ENCODE peak calls at places on chromosome X, in ten cellular contexts. One of them, this sample, is unnamed.

GRCh38 chrX:9494806-9495205 is 29.9 kb downstream of the TBL1X start:
- DNase-seq in mesendoderm: peak
- DNase-seq in lung: no peak
- DNase-seq in CD4-positive, CD25-positive, alpha-beta regulatory T cell: no peak
- DNase-seq in A673: no peak
- DNase-seq in right lobe of liver: no peak
- DNase-seq in colonic mucosa: no peak
- DNase-seq in tibial artery: no peak
- DNase-seq in PC-3: no peak
- DNase-seq in Jurkat, Clone E6-1: no peak
- DNase-seq in this sample: no peak

GRCh38 chrX:70001269-70001668 is 48.5 kb downstream of the AWAT2 start:
- DNase-seq in CD4-positive, CD25-positive, alpha-beta regulatory T cell: no peak
- DNase-seq in PC-3: no peak
- DNase-seq in Jurkat, Clone E6-1: no peak
- DNase-seq in lung: no peak
- DNase-seq in tibial artery: no peak
- DNase-seq in colonic mucosa: no peak
- DNase-seq in right lobe of liver: no peak
- DNase-seq in mesendoderm: no peak
- DNase-seq in A673: no peak
- DNase-seq in this sample: no peak

GRCh38 chrX:56498756-56499155 is 64.7 kb upstream of the UBQLN2 start:
- DNase-seq in A673: no peak
- DNase-seq in right lobe of liver: no peak
- DNase-seq in mesendoderm: peak
- DNase-seq in Jurkat, Clone E6-1: no peak
- DNase-seq in PC-3: peak
- DNase-seq in tibial artery: no peak
- DNase-seq in lung: no peak
- DNase-seq in CD4-positive, CD25-positive, alpha-beta regulatory T cell: no peak
- DNase-seq in colonic mucosa: no peak
- DNase-seq in this sample: no peak

GRCh38 chrX:52556741-52557140 is 39.9 kb upstream of the XAGE1B start:
- DNase-seq in A673: no peak
- DNase-seq in CD4-positive, CD25-positive, alpha-beta regulatory T cell: no peak
- DNase-seq in right lobe of liver: no peak
- DNase-seq in Jurkat, Clone E6-1: no peak
- DNase-seq in PC-3: no peak
- DNase-seq in colonic mucosa: no peak
- DNase-seq in tibial artery: no peak
- DNase-seq in mesendoderm: no peak
- DNase-seq in lung: no peak
- DNase-seq in this sample: no peak

GRCh38 chrX:70253377-70254062 is 6.5 kb downstream of the P2RY4 start:
- DNase-seq in tibial artery: no peak
- DNase-seq in PC-3: peak
- DNase-seq in CD4-positive, CD25-positive, alpha-beta regulatory T cell: no peak
- DNase-seq in Jurkat, Clone E6-1: no peak
- DNase-seq in colonic mucosa: no peak
- DNase-seq in mesendoderm: peak
- DNase-seq in right lobe of liver: no peak
- DNase-seq in A673: no peak
- DNase-seq in lung: no peak
- DNase-seq in this sample: no peak

GRCh38 chrX:19627533-19627932 is 112.2 kb upstream of the MAP3K15 start:
- DNase-seq in A673: no peak
- DNase-seq in lung: no peak
- DNase-seq in mesendoderm: no peak
- DNase-seq in CD4-positive, CD25-positive, alpha-beta regulatory T cell: no peak
- DNase-seq in tibial artery: no peak
- DNase-seq in Jurkat, Clone E6-1: no peak
- DNase-seq in colonic mucosa: no peak
- DNase-seq in right lobe of liver: no peak
- DNase-seq in PC-3: peak
- DNase-seq in this sample: no peak

GRCh38 chrX:154300815-154301214 is 5.2 kb downstream of the TKTL1 start:
- DNase-seq in Jurkat, Clone E6-1: no peak
- DNase-seq in mesendoderm: no peak
- DNase-seq in tibial artery: no peak
- DNase-seq in PC-3: no peak
- DNase-seq in colonic mucosa: no peak
- DNase-seq in CD4-positive, CD25-positive, alpha-beta regulatory T cell: no peak
- DNase-seq in A673: no peak
- DNase-seq in lung: no peak
- DNase-seq in right lobe of liver: peak
- DNase-seq in this sample: no peak

GRCh38 chrX:71671043-71671829 is 3.9 kb downstream of the LOC101059915 start:
- DNase-seq in Jurkat, Clone E6-1: peak
- DNase-seq in tibial artery: no peak
- DNase-seq in lung: no peak
- DNase-seq in mesendoderm: no peak
- DNase-seq in A673: no peak
- DNase-seq in right lobe of liver: no peak
- DNase-seq in CD4-positive, CD25-positive, alpha-beta regulatory T cell: no peak
- DNase-seq in PC-3: peak
- DNase-seq in colonic mucosa: no peak
- DNase-seq in this sample: no peak

GRCh38 chrX:45479835-45480422 is 279.3 kb upstream of the DIPK2B start:
- DNase-seq in right lobe of liver: no peak
- DNase-seq in PC-3: peak
- DNase-seq in lung: no peak
- DNase-seq in A673: no peak
- DNase-seq in Jurkat, Clone E6-1: no peak
- DNase-seq in CD4-positive, CD25-positive, alpha-beta regulatory T cell: no peak
- DNase-seq in tibial artery: no peak
- DNase-seq in colonic mucosa: no peak
- DNase-seq in mesendoderm: peak
- DNase-seq in this sample: no peak

GRCh38 chrX:106286053-106286650 is 118.0 kb downstream of the PWWP3B start:
- DNase-seq in right lobe of liver: no peak
- DNase-seq in Jurkat, Clone E6-1: no peak
- DNase-seq in A673: no peak
- DNase-seq in mesendoderm: peak
- DNase-seq in colonic mucosa: no peak
- DNase-seq in lung: no peak
- DNase-seq in PC-3: peak
- DNase-seq in tibial artery: no peak
- DNase-seq in CD4-positive, CD25-positive, alpha-beta regulatory T cell: no peak
- DNase-seq in this sample: no peak

GRCh38 chrX:45903781-45904201 is 641.4 kb downstream of the ZNF674 start:
- DNase-seq in CD4-positive, CD25-positive, alpha-beta regulatory T cell: no peak
- DNase-seq in tibial artery: no peak
- DNase-seq in A673: no peak
- DNase-seq in mesendoderm: peak
- DNase-seq in lung: no peak
- DNase-seq in colonic mucosa: no peak
- DNase-seq in right lobe of liver: no peak
- DNase-seq in PC-3: peak
- DNase-seq in Jurkat, Clone E6-1: peak
- DNase-seq in this sample: no peak

GRCh38 chrX:105114554-105115130 is 105.9 kb downstream of the TEX13A start:
- DNase-seq in CD4-positive, CD25-positive, alpha-beta regulatory T cell: no peak
- DNase-seq in colonic mucosa: no peak
- DNase-seq in right lobe of liver: no peak
- DNase-seq in Jurkat, Clone E6-1: no peak
- DNase-seq in lung: no peak
- DNase-seq in mesendoderm: no peak
- DNase-seq in tibial artery: no peak
- DNase-seq in A673: no peak
- DNase-seq in PC-3: peak
- DNase-seq in this sample: no peak

GRCh38 chrX:111823068-111823467 is 52.9 kb upstream of the TRPC5OS start:
- DNase-seq in CD4-positive, CD25-positive, alpha-beta regulatory T cell: no peak
- DNase-seq in Jurkat, Clone E6-1: no peak
- DNase-seq in colonic mucosa: no peak
- DNase-seq in lung: no peak
- DNase-seq in mesendoderm: peak
- DNase-seq in right lobe of liver: no peak
- DNase-seq in tibial artery: no peak
- DNase-seq in PC-3: peak
- DNase-seq in A673: peak
- DNase-seq in this sample: no peak

DNA sequence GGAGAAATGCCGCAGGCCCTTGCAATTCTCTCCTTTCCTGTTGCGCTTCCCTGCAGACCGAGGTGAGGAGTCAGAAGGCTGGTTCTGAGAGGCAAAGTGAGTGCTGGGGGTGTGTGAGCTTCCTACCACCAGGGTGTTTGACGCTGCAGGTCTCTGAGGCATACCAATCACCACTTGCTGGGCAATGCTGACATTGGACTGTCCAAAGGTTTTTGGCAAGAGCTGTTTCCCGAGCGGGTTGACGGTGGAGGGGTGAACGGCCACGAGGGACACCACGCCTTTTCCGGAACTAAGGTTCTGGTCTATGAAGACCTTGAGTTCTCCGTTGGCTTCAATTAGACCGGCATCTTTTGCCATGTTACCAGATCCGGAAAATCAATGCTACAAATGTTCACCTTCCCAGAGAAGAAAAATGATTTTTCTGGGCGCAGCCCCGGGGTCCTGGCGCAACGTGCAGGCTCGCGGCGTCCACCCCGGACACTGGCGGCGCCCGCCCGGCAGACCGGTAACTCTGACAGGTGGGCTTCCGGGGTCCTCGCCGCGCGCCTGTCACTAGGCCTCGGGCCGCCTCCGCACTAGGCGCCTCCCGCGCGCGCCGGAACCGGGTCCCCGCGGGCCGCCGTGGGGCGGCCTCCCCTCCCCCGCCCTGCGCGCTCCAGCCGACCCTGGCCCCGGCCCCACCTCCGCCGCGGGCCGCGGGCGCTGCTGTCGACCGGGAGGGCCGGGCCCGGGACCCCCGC is 44.9 kb upstream of the FAM47C start:
- DNase-seq in right lobe of liver: peak
- DNase-seq in colonic mucosa: no peak
- DNase-seq in A673: no peak
- DNase-seq in lung: no peak
- DNase-seq in CD4-positive, CD25-positive, alpha-beta regulatory T cell: no peak
- DNase-seq in Jurkat, Clone E6-1: no peak
- DNase-seq in mesendoderm: peak
- DNase-seq in tibial artery: no peak
- DNase-seq in PC-3: no peak
- DNase-seq in this sample: no peak
- H3K4me3 ChIP-seq in right lobe of liver: peak
- H3K4me3 ChIP-seq in colonic mucosa: no peak
- H3K4me3 ChIP-seq in A673: no peak
- H3K4me3 ChIP-seq in lung: peak
- H3K4me3 ChIP-seq in CD4-positive, CD25-positive, alpha-beta regulatory T cell: no peak
- H3K4me3 ChIP-seq in Jurkat, Clone E6-1: no peak
- H3K4me3 ChIP-seq in mesendoderm: no peak
- H3K4me3 ChIP-seq in tibial artery: no peak
- H3K4me3 ChIP-seq in PC-3: no peak
- H3K4me3 ChIP-seq in this sample: no peak

DNA sequence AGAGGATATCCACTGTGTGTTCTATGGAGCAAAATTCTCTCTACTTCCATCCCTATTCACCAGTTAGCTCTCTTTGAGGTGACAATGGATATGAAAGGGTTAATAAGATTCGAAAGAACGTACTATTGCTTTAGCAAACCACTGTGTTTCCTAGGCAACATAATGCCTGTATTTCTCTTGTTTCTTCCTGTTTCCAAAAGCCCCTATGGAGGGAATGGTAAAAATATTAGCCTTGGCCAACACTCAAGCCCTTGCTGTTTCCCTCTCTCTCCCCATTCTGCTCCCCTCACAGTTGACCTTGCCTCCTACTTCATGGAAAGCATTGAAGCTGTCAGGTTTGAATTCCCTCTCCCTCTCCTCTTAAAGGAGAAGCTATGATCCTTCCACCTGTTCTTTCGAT is 9.7 kb upstream of the PGRMC1 start:
- DNase-seq in colonic mucosa: no peak
- DNase-seq in A673: no peak
- DNase-seq in CD4-positive, CD25-positive, alpha-beta regulatory T cell: no peak
- DNase-seq in tibial artery: no peak
- DNase-seq in PC-3: no peak
- DNase-seq in mesendoderm: no peak
- DNase-seq in right lobe of liver: no peak
- DNase-seq in Jurkat, Clone E6-1: no peak
- DNase-seq in lung: no peak
- DNase-seq in this sample: no peak
- H3K4me3 ChIP-seq in colonic mucosa: no peak
- H3K4me3 ChIP-seq in A673: no peak
- H3K4me3 ChIP-seq in CD4-positive, CD25-positive, alpha-beta regulatory T cell: no peak
- H3K4me3 ChIP-seq in tibial artery: no peak
- H3K4me3 ChIP-seq in PC-3: no peak
- H3K4me3 ChIP-seq in mesendoderm: no peak
- H3K4me3 ChIP-seq in right lobe of liver: no peak
- H3K4me3 ChIP-seq in Jurkat, Clone E6-1: no peak
- H3K4me3 ChIP-seq in lung: no peak
- H3K4me3 ChIP-seq in this sample: no peak

DNA sequence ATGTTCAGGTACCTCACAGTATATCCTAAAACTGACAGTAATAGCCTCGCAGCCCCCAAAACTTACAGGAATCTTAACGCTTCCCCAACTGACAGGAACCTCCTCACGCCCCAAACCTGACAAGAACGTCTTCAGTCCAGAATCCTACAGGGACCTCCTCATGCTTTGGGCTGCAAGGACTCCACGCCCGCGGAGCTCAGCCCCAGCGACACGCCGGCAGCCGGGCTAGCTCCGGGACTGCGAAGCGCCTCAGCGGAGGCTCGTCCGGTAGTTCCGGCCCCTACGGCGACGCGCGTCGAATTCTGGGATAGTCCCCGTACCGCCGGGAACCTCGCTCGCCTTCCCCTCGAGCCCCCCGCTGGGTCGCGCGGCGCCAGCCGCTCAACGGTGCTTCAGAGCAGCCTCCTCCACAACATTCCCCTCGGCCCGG is 562 bp downstream of the PHF8 start:
- DNase-seq in CD4-positive, CD25-positive, alpha-beta regulatory T cell: peak
- DNase-seq in mesendoderm: no peak
- DNase-seq in A673: no peak
- DNase-seq in lung: peak
- DNase-seq in right lobe of liver: no peak
- DNase-seq in tibial artery: no peak
- DNase-seq in PC-3: peak
- DNase-seq in Jurkat, Clone E6-1: no peak
- DNase-seq in colonic mucosa: peak
- DNase-seq in this sample: no peak
- H3K4me3 ChIP-seq in CD4-positive, CD25-positive, alpha-beta regulatory T cell: peak
- H3K4me3 ChIP-seq in mesendoderm: peak
- H3K4me3 ChIP-seq in A673: peak
- H3K4me3 ChIP-seq in lung: peak
- H3K4me3 ChIP-seq in right lobe of liver: peak
- H3K4me3 ChIP-seq in tibial artery: peak
- H3K4me3 ChIP-seq in PC-3: peak
- H3K4me3 ChIP-seq in Jurkat, Clone E6-1: peak
- H3K4me3 ChIP-seq in colonic mucosa: peak
- H3K4me3 ChIP-seq in this sample: peak

GRCh38 chrX:151999813-152000212 is 25.3 kb upstream of the GABRE start:
- DNase-seq in CD4-positive, CD25-positive, alpha-beta regulatory T cell: no peak
- DNase-seq in mesendoderm: no peak
- DNase-seq in A673: no peak
- DNase-seq in Jurkat, Clone E6-1: no peak
- DNase-seq in tibial artery: no peak
- DNase-seq in colonic mucosa: no peak
- DNase-seq in PC-3: no peak
- DNase-seq in lung: no peak
- DNase-seq in right lobe of liver: no peak
- DNase-seq in this sample: no peak

GRCh38 chrX:151997539-151997938 is 23.1 kb upstream of the GABRE start:
- DNase-seq in PC-3: no peak
- DNase-seq in mesendoderm: no peak
- DNase-seq in colonic mucosa: no peak
- DNase-seq in tibial artery: no peak
- DNase-seq in lung: no peak
- DNase-seq in A673: no peak
- DNase-seq in Jurkat, Clone E6-1: no peak
- DNase-seq in right lobe of liver: no peak
- DNase-seq in CD4-positive, CD25-positive, alpha-beta regulatory T cell: no peak
- DNase-seq in this sample: no peak

GRCh38 chrX:151996329-151996728 is 21.9 kb upstream of the GABRE start:
- DNase-seq in mesendoderm: no peak
- DNase-seq in right lobe of liver: no peak
- DNase-seq in Jurkat, Clone E6-1: no peak
- DNase-seq in PC-3: no peak
- DNase-seq in A673: no peak
- DNase-seq in lung: no peak
- DNase-seq in colonic mucosa: no peak
- DNase-seq in tibial artery: no peak
- DNase-seq in CD4-positive, CD25-positive, alpha-beta regulatory T cell: no peak
- DNase-seq in this sample: no peak
- H3K4me3 ChIP-seq in mesendoderm: no peak
- H3K4me3 ChIP-seq in right lobe of liver: no peak
- H3K4me3 ChIP-seq in Jurkat, Clone E6-1: no peak
- H3K4me3 ChIP-seq in PC-3: no peak
- H3K4me3 ChIP-seq in A673: no peak
- H3K4me3 ChIP-seq in lung: no peak
- H3K4me3 ChIP-seq in colonic mucosa: no peak
- H3K4me3 ChIP-seq in tibial artery: no peak
- H3K4me3 ChIP-seq in CD4-positive, CD25-positive, alpha-beta regulatory T cell: no peak
- H3K4me3 ChIP-seq in this sample: no peak